ENCODE peak calls at places on chromosomes 7 and 10, in nine cellular contexts. W is fibroblast of the aortic adventitia, Y is upper lobe of right lung, E is left ventricle myocardium inferior, G is transverse colon, K is foreskin fibroblast, N is AG09309, P is mammary epithelial cell, C is keratinocyte. L is an unnamed sample.

GRCh38 chr10:6074489-6075301 is 12.5 kb upstream of the IL2RA start:
- DNase-seq in W (peak), Y (no peak), E (no peak), G (no peak), K (peak), N (no peak), P (peak), C (no peak), L (no peak)

GRCh38 chr10:106566871-106567270 is 597.6 kb downstream of the SORCS1 start:
- DNase-seq in W (no peak), Y (no peak), E (no peak), G (no peak), K (peak), N (no peak), P (no peak), C (no peak), L (no peak)

GRCh38 chr10:19845963-19846362 is 29.7 kb downstream of the PLXDC2 start:
- DNase-seq in W (no peak), Y (no peak), E (no peak), G (no peak), K (no peak), N (no peak), P (peak), C (no peak), L (no peak)

GRCh38 chr7:31129067-31129466 is 77.0 kb downstream of the ADCYAP1R1 start:
- DNase-seq in W (no peak), Y (no peak), E (no peak), G (no peak), K (no peak), N (no peak), P (no peak), C (no peak), L (no peak)

GRCh38 chr10:184911-185310 is 49.7 kb downstream of the ZMYND11 start:
- DNase-seq in W (no peak), Y (no peak), E (no peak), G (no peak), K (peak), N (no peak), P (peak), C (no peak), L (peak)

GRCh38 chr10:86648706-86649426 is 5.5 kb upstream of the OPN4 start:
- DNase-seq in W (peak), Y (no peak), E (peak), G (peak), K (peak), N (peak), P (peak), C (no peak), L (no peak)

GRCh38 chr7:111103136-111103535 is 12.2 kb downstream of the LRRN3 start:
- DNase-seq in W (no peak), Y (no peak), E (no peak), G (no peak), K (no peak), N (no peak), P (no peak), C (no peak), L (no peak)

GRCh38 chr10:127132434-127132833 is 64.0 kb downstream of the INSYN2A start:
- DNase-seq in W (no peak), Y (no peak), E (no peak), G (no peak), K (no peak), N (no peak), P (no peak), C (no peak), L (no peak)

GRCh38 chr7:11082552-11083213 is 109.0 kb downstream of the PHF14 start:
- DNase-seq in W (peak), Y (no peak), E (no peak), G (no peak), K (peak), N (no peak), P (peak), C (no peak), L (no peak)

GRCh38 chr7:151260471-151260870 is 12.0 kb upstream of the SMARCD3 start:
- DNase-seq in W (no peak), Y (no peak), E (no peak), G (no peak), K (no peak), N (no peak), P (no peak), C (no peak), L (no peak)

GRCh38 chr7:405489-406211 is 114.0 kb downstream of the PDGFA start:
- DNase-seq in W (no peak), Y (peak), E (peak), G (peak), K (no peak), N (no peak), P (no peak), C (no peak), L (no peak)

GRCh38 chr7:414681-415560 is 104.7 kb downstream of the PDGFA start:
- DNase-seq in W (no peak), Y (peak), E (peak), G (no peak), K (no peak), N (no peak), P (no peak), C (no peak), L (no peak)

GRCh38 chr7:137469191-137469811 is 125.8 kb upstream of the PTN start:
- DNase-seq in W (no peak), Y (no peak), E (no peak), G (no peak), K (no peak), N (no peak), P (no peak), C (no peak), L (no peak)

GRCh38 chr10:123555616-123556015 is 110.5 kb upstream of the GPR26 start:
- DNase-seq in W (no peak), Y (no peak), E (no peak), G (no peak), K (no peak), N (no peak), P (no peak), C (no peak), L (no peak)

DNA sequence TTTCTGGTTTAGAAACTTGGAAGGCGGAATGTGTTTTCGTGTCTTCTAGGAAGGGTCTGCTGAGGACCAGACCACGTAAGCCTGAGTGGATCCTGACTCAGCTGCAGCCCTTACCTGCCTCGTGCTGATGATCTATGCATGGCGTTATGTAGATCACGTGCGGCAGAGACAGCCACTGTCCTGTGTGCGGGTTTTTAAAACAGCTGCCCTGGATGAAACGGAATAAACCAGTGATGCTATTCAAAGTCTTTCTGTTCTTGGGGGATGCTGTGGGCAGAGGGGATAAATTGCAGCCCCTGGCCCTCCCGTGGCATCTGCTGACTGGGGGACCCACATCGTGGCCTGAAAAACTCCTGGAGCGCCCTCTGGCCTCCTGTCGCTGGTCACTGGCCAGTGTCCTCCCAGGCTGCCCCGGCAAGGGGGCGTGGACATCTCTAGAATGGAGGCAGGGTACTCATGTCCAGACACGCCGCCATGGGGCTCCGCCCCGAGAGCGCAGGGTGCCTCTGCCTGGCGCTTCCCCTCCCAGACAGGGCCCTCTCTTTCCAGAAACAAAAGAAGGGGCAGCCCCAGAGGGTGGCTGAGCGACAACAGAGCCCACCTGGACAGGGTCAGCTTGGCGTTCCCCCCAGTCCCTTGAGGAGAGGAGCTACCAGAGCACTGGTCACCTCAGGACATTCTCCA is 13.2 kb downstream of the ALKBH4 start:
- DNase-seq in W (no peak), Y (no peak), E (no peak), G (no peak), K (peak), N (no peak), P (peak), C (peak), L (no peak)
- TF ChIP-seq CTCF in W (no peak), Y (no peak), E (no peak), G (no peak), K (no peak), N (no peak), P (no peak), C (no peak), L (no peak)

GRCh38 chr7:95045236-95045923 is 138.0 kb downstream of the PPP1R9A start:
- DNase-seq in W (peak), Y (no peak), E (no peak), G (peak), K (peak), N (no peak), P (peak), C (no peak), L (no peak)

GRCh38 chr7:95047291-95047690 is 139.9 kb downstream of the PPP1R9A start:
- DNase-seq in W (no peak), Y (no peak), E (no peak), G (no peak), K (no peak), N (no peak), P (no peak), C (no peak), L (no peak)

DNA sequence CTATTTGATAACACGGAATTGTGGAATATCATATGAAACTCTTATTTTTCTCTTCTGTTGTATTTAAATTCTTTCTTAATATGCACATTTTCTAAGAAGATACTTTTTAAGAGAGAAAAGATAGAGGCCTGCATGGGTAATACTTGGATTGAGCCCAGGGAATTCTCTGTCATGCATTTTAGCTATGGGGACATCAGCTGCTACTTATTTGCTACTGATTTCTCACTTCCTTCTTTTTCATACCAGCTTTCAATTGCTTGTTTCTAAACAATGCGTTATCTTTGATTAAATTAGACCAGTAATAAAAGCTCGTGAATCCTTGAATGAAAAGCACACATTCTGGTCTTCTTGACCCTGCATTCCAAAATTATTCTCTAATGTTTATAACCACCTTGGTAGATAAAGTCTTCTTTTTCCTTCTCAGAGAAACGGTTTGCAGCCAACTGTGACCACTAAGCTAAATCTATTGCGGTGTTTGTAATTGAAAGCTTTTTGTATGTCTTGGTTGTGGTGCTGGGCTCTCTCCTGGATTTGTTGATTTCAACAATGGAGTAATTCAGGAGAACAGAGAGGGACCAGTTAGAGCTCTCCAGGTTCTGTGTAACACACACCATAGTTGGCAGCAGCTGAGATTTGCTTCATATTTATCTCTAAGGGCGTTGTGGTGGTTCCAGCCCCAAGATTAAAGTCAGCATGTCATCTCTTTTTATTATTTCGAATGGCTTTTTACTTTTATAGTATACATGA is 139.3 kb downstream of the PPP1R9A start:
- DNase-seq in W (no peak), Y (no peak), E (no peak), G (no peak), K (no peak), N (no peak), P (no peak), C (no peak), L (peak)
- H3K4me3 ChIP-seq in W (no peak), Y (no peak), E (no peak), G (no peak), K (no peak), N (no peak), P (no peak), C (no peak), L (no peak)

DNA sequence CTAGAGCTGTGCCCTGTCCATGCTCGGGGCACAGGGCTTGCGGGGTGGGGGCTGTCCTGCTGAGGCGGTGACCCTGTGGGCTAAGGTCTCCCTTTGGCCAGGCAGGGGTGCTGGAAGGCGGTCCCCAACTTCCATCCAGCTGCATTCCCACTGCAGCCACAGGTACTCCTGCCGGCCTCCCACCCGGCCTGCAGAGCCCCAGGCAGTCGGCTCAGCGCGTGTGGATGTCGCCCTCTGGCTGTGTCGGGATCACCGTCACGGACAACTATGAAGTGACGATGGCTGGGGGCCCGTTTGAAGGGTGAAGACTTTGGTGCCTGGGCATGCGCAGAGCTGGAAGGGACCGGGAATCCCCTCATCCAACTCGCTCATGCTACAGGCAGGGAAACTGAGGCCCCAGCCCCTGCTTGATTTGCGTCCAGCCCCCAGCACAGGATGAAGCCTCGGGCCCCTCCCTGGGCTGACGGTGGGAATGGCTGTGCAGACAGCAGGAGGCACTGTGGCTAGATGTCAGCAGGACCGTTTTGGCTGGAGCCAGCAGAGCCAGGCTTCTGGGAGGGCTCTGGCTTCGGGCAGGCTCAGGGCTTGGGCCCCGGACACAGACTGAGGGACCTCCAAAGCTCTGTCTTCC is 2.3 kb upstream of the TMEM184A start:
- DNase-seq in W (no peak), Y (no peak), E (peak), G (no peak), K (peak), N (no peak), P (no peak), C (no peak), L (no peak)
- TF ChIP-seq CTCF in W (no peak), Y (no peak), E (peak), G (no peak), K (no peak), N (no peak), P (no peak), C (no peak), L (no peak)

DNA sequence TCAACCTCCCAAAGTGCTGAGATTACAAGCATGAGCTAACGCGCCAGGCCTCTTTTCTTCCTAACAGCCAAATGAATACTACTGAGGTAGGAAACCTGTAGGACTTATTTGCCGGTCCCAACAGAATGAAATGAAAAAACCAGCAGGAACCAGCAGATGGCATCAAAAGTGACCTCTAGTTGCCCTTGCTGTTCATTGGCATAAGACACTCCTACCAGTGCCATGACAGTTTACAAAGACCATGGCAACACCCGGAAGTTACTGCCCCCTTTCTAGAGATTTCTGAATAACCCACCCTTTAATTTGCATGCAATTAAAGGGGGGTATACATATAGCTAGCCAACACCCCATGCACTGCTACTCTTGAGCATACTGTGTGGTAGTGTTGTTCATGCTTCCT is 65.2 kb downstream of the ATE1 start:
- DNase-seq in W (no peak), Y (no peak), E (no peak), G (no peak), K (no peak), N (no peak), P (no peak), C (no peak), L (no peak)
- H3K4me3 ChIP-seq in W (no peak), Y (no peak), E (no peak), G (no peak), K (no peak), N (no peak), P (no peak), C (no peak), L (no peak)

DNA sequence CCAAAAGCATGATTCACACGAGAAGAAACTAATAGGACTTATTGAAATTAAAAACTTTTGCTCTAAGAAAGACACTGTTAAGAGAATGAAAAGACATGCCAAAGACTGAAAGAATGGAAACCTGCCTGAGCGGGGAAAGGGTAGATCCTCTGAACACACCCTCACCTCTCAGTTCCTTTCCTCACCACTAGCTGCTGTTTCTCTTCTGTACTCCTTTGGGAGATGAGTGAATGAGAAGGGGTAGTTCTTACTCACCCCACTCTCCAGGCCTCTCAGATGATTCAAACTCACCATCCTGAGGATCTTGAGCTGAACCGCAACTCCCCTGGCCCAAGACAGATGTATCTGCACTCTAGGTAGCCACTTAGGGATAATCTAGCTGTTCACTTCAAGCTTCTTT is 41.9 kb downstream of the IQUB start:
- DNase-seq in W (no peak), Y (no peak), E (no peak), G (no peak), K (no peak), N (no peak), P (no peak), C (no peak), L (no peak)
- TF ChIP-seq CTCF in W (peak), Y (no peak), E (no peak), G (no peak), K (no peak), N (no peak), P (peak), C (no peak), L (peak)

GRCh38 chr7:47991741-47992311 is 12.4 kb upstream of the HUS1 start:
- DNase-seq in W (peak), Y (peak), E (peak), G (peak), K (peak), N (no peak), P (peak), C (no peak), L (peak)

GRCh38 chr7:47991270-47991669 is 11.9 kb upstream of the HUS1 start:
- DNase-seq in W (no peak), Y (no peak), E (no peak), G (no peak), K (no peak), N (no peak), P (no peak), C (no peak), L (no peak)

GRCh38 chr7:47990592-47990991 is 11.2 kb upstream of the HUS1 start:
- DNase-seq in W (no peak), Y (no peak), E (no peak), G (no peak), K (no peak), N (no peak), P (no peak), C (no peak), L (no peak)

GRCh38 chr7:47988496-47989386 is 9.3 kb upstream of the HUS1 start:
- DNase-seq in W (no peak), Y (no peak), E (no peak), G (no peak), K (peak), N (no peak), P (no peak), C (no peak), L (no peak)

DNA sequence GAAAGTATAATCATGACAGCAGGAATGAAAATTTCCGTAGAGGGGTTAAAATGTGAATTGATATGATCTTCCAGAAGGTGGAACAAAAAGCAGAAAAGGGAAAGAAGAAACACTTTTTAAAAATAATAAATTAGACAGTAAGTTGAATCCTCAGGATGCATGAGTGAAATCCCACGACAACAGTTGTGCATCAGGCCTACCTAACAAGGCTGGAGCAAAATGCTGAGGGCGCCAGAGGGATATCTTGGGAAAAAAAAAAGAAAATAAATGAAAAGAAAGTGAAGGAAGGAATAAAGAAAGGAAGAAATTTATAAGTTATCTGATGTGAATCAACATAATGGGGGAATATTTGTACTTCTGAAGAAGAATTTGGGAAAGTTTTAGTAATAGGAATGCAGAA is 13.0 kb upstream of the HUS1 start:
- DNase-seq in W (no peak), Y (no peak), E (no peak), G (no peak), K (no peak), N (no peak), P (no peak), C (no peak), L (no peak)
- H3K4me3 ChIP-seq in W (no peak), Y (peak), E (peak), G (no peak), K (no peak), N (no peak), P (no peak), C (peak), L (no peak)